ENCODE peak calls at places on chromosomes 11 and 22, in five cellular contexts. F is PC-9; T is naive thymus-derived CD4-positive, alpha-beta T cell; W is uterus; Y is body of pancreas. S is an unnamed sample. For H3K4me1, the result is how much of the 10 kb centered on the place peaks cover.

GRCh38 chr11:31956310-31956709 is 134.6 kb upstream of the RCN1 start:
- DNase-seq in Y (no peak), T (no peak), W (no peak), F (no peak), S (no peak)

GRCh38 chr22:19805821-19806212 is 45.2 kb downstream of the TBX1 start:
- DNase-seq in Y (no peak), W (peak), T (no peak), F (peak), S (peak)

GRCh38 chr22:19795617-19796008 is 35.0 kb downstream of the TBX1 start:
- DNase-seq in F (no peak), Y (no peak), W (peak), T (no peak), S (no peak)

GRCh38 chr11:116600930-116601329 is 171.9 kb downstream of the BUD13 start:
- DNase-seq in F (no peak), T (no peak), W (no peak), Y (no peak), S (peak)

GRCh38 chr11:10407055-10407454 is 48.0 kb upstream of the AMPD3 start:
- DNase-seq in W (no peak), F (peak), T (no peak), Y (no peak), S (no peak)

GRCh38 chr22:48751539-48752437 is 1075.9 kb downstream of the BRD1 start:
- DNase-seq in W (no peak), Y (no peak), T (no peak), F (no peak), S (no peak)

GRCh38 chr11:134666273-134667174 is 254.5 kb upstream of the B3GAT1 start:
- DNase-seq in Y (no peak), F (no peak), W (no peak), T (no peak), S (peak)

GRCh38 chr22:36277482-36278291 is 24.8 kb downstream of the APOL1 start:
- DNase-seq in Y (peak), W (peak), F (peak), T (no peak), S (peak)

GRCh38 chr22:29078869-29079207 is 6.0 kb downstream of the KREMEN1 start:
- DNase-seq in Y (no peak), W (no peak), T (no peak), F (no peak), S (no peak)
- H3K4me1 ChIP-seq in Y (under half), W (under half), T (under half), F (under half), S (under half)

GRCh38 chr11:3161309-3161708 is 3.8 kb downstream of the OSBPL5 start:
- DNase-seq in T (no peak), F (no peak), W (peak), Y (no peak), S (no peak)

GRCh38 chr11:3160252-3161031 is 4.7 kb downstream of the OSBPL5 start:
- DNase-seq in W (peak), T (no peak), F (no peak), Y (peak), S (no peak)

GRCh38 chr11:3158131-3158591 is 6.9 kb downstream of the OSBPL5 start:
- DNase-seq in F (no peak), Y (no peak), T (no peak), W (no peak), S (no peak)

GRCh38 chr11:3158821-3159220 is 6.3 kb downstream of the OSBPL5 start:
- DNase-seq in Y (no peak), T (no peak), W (no peak), F (no peak), S (no peak)

DNA sequence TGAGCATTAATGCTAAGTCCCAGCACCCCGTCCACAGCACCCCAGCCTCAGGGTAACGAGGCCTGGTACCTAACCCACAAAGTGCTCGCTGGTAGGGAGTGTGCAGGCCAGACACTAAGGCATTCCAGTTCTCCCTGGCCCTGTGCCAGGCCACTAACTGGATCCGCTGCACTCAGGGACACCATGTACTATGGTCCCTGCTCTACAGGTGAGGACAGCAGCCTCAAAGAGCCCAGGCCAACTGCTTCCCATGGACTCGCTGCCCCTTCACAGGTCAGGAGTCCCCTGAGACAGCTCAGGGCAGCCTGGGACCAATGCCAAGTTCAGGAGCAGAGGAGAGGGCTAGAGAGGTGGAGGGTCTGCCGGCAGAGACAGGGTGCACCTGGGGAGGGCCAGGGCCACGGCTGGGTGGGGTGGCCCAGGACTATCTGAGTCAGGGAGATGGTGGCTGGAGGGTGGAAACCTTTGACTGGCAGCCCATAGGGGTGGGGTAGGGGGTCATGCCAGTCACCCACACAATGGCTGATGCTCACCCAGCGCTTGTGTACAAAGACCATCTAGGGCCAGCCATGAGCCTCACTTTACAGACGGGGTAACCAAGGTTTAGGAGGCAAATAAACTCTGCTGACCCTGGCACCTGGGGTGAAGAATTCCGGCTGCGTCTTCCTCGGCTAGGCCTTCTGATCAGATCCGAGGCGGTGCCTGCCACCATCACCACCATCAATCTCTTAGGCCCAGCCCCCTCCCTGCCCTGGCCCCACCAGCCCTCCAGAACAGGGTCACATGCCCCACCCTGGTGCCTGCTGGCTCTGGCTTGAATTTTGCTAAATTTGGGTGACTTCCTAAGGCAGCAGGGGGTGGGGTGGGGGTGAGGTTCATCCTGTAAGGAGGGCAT is 5.6 kb downstream of the OSBPL5 start:
- DNase-seq in Y (peak), F (no peak), W (peak), T (no peak), S (no peak)
- H3K4me3 ChIP-seq in Y (peak), F (no peak), W (peak), T (no peak), S (no peak)

GRCh38 chr11:20097319-20098221 is 62.7 kb downstream of the DBX1 start:
- DNase-seq in Y (no peak), F (no peak), W (peak), T (no peak), S (no peak)
- H3K4me1 ChIP-seq in Y (under half), F (under half), W (under half), T (under half), S (under half)

GRCh38 chr11:75745807-75746206 is 22.8 kb upstream of the DGAT2 start:
- DNase-seq in F (no peak), T (no peak), Y (no peak), W (no peak), S (no peak)
- H3K4me3 ChIP-seq in F (no peak), T (no peak), Y (no peak), W (no peak), S (no peak)

S was measured in Caco-2.